ENCODE peak calls at places on chromosomes 7 and 10, in eight cellular contexts. One of them, this sample, is unnamed.

GRCh38 chr10:27713906-27714305 is 31.7 kb downstream of the MKX start:
- DNase-seq in Karpas-422: no peak
- DNase-seq in stimulated activated naive CD8-positive, alpha-beta T cell treated with anti-CD3 and anti-CD28 coated beads, Interleukin-15, Interleukin-2, amounts not matched to agents 100 U/mL and 50 U/mL, for 24 hours: no peak
- DNase-seq in germinal center: no peak
- DNase-seq in GOT3: no peak
- DNase-seq in AG09319: peak; percentile 51
- DNase-seq in smooth muscle cell of the brain vasculature: no peak
- DNase-seq in endothelial cell: no peak
- DNase-seq in this sample: no peak

GRCh38 chr7:77569514-77570232 is 32.6 kb downstream of the PTPN12 start:
- DNase-seq in germinal center: no peak
- DNase-seq in stimulated activated naive CD8-positive, alpha-beta T cell treated with anti-CD3 and anti-CD28 coated beads, Interleukin-15, Interleukin-2, amounts not matched to agents 100 U/mL and 50 U/mL, for 24 hours: no peak
- DNase-seq in AG09319: no peak
- DNase-seq in GOT3: no peak
- DNase-seq in endothelial cell: no peak
- DNase-seq in Karpas-422: no peak
- DNase-seq in smooth muscle cell of the brain vasculature: no peak
- DNase-seq in this sample: no peak

GRCh38 chr7:137953692-137954470 is 48.0 kb downstream of the CREB3L2 start:
- DNase-seq in Karpas-422: no peak
- DNase-seq in GOT3: no peak
- DNase-seq in germinal center: no peak
- DNase-seq in stimulated activated naive CD8-positive, alpha-beta T cell treated with anti-CD3 and anti-CD28 coated beads, Interleukin-15, Interleukin-2, amounts not matched to agents 100 U/mL and 50 U/mL, for 24 hours: no peak
- DNase-seq in AG09319: no peak
- DNase-seq in smooth muscle cell of the brain vasculature: peak; percentile 89
- DNase-seq in endothelial cell: no peak
- DNase-seq in this sample: peak; percentile 99

GRCh38 chr10:58473966-58474365 is 38.7 kb upstream of the BICC1 start:
- DNase-seq in stimulated activated naive CD8-positive, alpha-beta T cell treated with anti-CD3 and anti-CD28 coated beads, Interleukin-15, Interleukin-2, amounts not matched to agents 100 U/mL and 50 U/mL, for 24 hours: no peak
- DNase-seq in AG09319: no peak
- DNase-seq in germinal center: no peak
- DNase-seq in endothelial cell: no peak
- DNase-seq in smooth muscle cell of the brain vasculature: no peak
- DNase-seq in Karpas-422: no peak
- DNase-seq in GOT3: no peak
- DNase-seq in this sample: no peak

GRCh38 chr7:1461640-1462375 is 2.5 kb upstream of the MICALL2 start:
- DNase-seq in stimulated activated naive CD8-positive, alpha-beta T cell treated with anti-CD3 and anti-CD28 coated beads, Interleukin-15, Interleukin-2, amounts not matched to agents 100 U/mL and 50 U/mL, for 24 hours: no peak
- DNase-seq in endothelial cell: no peak
- DNase-seq in Karpas-422: no peak
- DNase-seq in AG09319: no peak
- DNase-seq in germinal center: no peak
- DNase-seq in GOT3: no peak
- DNase-seq in smooth muscle cell of the brain vasculature: no peak
- DNase-seq in this sample: no peak

GRCh38 chr7:111920329-111920728 is 285.9 kb downstream of the DOCK4 start:
- DNase-seq in smooth muscle cell of the brain vasculature: no peak
- DNase-seq in germinal center: no peak
- DNase-seq in AG09319: no peak
- DNase-seq in stimulated activated naive CD8-positive, alpha-beta T cell treated with anti-CD3 and anti-CD28 coated beads, Interleukin-15, Interleukin-2, amounts not matched to agents 100 U/mL and 50 U/mL, for 24 hours: no peak
- DNase-seq in Karpas-422: no peak
- DNase-seq in endothelial cell: no peak
- DNase-seq in GOT3: no peak
- DNase-seq in this sample: no peak

GRCh38 chr10:93390691-93391090 is 91.4 kb downstream of the MYOF start:
- DNase-seq in endothelial cell: no peak
- DNase-seq in AG09319: no peak
- DNase-seq in smooth muscle cell of the brain vasculature: no peak
- DNase-seq in Karpas-422: peak; percentile 67
- DNase-seq in GOT3: no peak
- DNase-seq in stimulated activated naive CD8-positive, alpha-beta T cell treated with anti-CD3 and anti-CD28 coated beads, Interleukin-15, Interleukin-2, amounts not matched to agents 100 U/mL and 50 U/mL, for 24 hours: no peak
- DNase-seq in germinal center: no peak
- DNase-seq in this sample: peak; percentile 15

GRCh38 chr10:48364659-48365405 is 58.4 kb downstream of the MAPK8 start:
- DNase-seq in germinal center: no peak
- DNase-seq in GOT3: no peak
- DNase-seq in smooth muscle cell of the brain vasculature: peak; percentile 43
- DNase-seq in AG09319: peak; percentile 14
- DNase-seq in stimulated activated naive CD8-positive, alpha-beta T cell treated with anti-CD3 and anti-CD28 coated beads, Interleukin-15, Interleukin-2, amounts not matched to agents 100 U/mL and 50 U/mL, for 24 hours: no peak
- DNase-seq in Karpas-422: no peak
- DNase-seq in endothelial cell: no peak
- DNase-seq in this sample: no peak

GRCh38 chr10:103635580-103635979 is 142.1 kb downstream of the NEURL1 start:
- DNase-seq in endothelial cell: no peak
- DNase-seq in Karpas-422: no peak
- DNase-seq in AG09319: no peak
- DNase-seq in smooth muscle cell of the brain vasculature: no peak
- DNase-seq in germinal center: no peak
- DNase-seq in stimulated activated naive CD8-positive, alpha-beta T cell treated with anti-CD3 and anti-CD28 coated beads, Interleukin-15, Interleukin-2, amounts not matched to agents 100 U/mL and 50 U/mL, for 24 hours: no peak
- DNase-seq in GOT3: no peak
- DNase-seq in this sample: no peak

GRCh38 chr7:4776160-4776623 is 769 bp downstream of the AP5Z1 start:
- DNase-seq in endothelial cell: no peak
- DNase-seq in germinal center: no peak
- DNase-seq in AG09319: no peak
- DNase-seq in smooth muscle cell of the brain vasculature: no peak
- DNase-seq in GOT3: no peak
- DNase-seq in Karpas-422: no peak
- DNase-seq in stimulated activated naive CD8-positive, alpha-beta T cell treated with anti-CD3 and anti-CD28 coated beads, Interleukin-15, Interleukin-2, amounts not matched to agents 100 U/mL and 50 U/mL, for 24 hours: no peak
- DNase-seq in this sample: no peak

GRCh38 chr7:2754086-2754485 is 66.1 kb downstream of the AMZ1 start:
- DNase-seq in AG09319: no peak
- DNase-seq in GOT3: no peak
- DNase-seq in endothelial cell: no peak
- DNase-seq in stimulated activated naive CD8-positive, alpha-beta T cell treated with anti-CD3 and anti-CD28 coated beads, Interleukin-15, Interleukin-2, amounts not matched to agents 100 U/mL and 50 U/mL, for 24 hours: no peak
- DNase-seq in germinal center: no peak
- DNase-seq in smooth muscle cell of the brain vasculature: no peak
- DNase-seq in Karpas-422: peak; percentile 34
- DNase-seq in this sample: no peak

GRCh38 chr10:28878236-28878970 is 201.1 kb downstream of the BAMBI start:
- DNase-seq in GOT3: no peak
- DNase-seq in AG09319: no peak
- DNase-seq in Karpas-422: no peak
- DNase-seq in smooth muscle cell of the brain vasculature: no peak
- DNase-seq in stimulated activated naive CD8-positive, alpha-beta T cell treated with anti-CD3 and anti-CD28 coated beads, Interleukin-15, Interleukin-2, amounts not matched to agents 100 U/mL and 50 U/mL, for 24 hours: no peak
- DNase-seq in germinal center: no peak
- DNase-seq in endothelial cell: no peak
- DNase-seq in this sample: no peak

GRCh38 chr7:135480966-135481599 is 28.8 kb downstream of the CNOT4 start:
- DNase-seq in stimulated activated naive CD8-positive, alpha-beta T cell treated with anti-CD3 and anti-CD28 coated beads, Interleukin-15, Interleukin-2, amounts not matched to agents 100 U/mL and 50 U/mL, for 24 hours: no peak
- DNase-seq in germinal center: no peak
- DNase-seq in smooth muscle cell of the brain vasculature: no peak
- DNase-seq in GOT3: no peak
- DNase-seq in AG09319: no peak
- DNase-seq in Karpas-422: no peak
- DNase-seq in endothelial cell: no peak
- DNase-seq in this sample: no peak

GRCh38 chr10:24674892-24675632 is 48.6 kb downstream of the ARHGAP21 start:
- DNase-seq in germinal center: no peak
- DNase-seq in stimulated activated naive CD8-positive, alpha-beta T cell treated with anti-CD3 and anti-CD28 coated beads, Interleukin-15, Interleukin-2, amounts not matched to agents 100 U/mL and 50 U/mL, for 24 hours: no peak
- DNase-seq in AG09319: no peak
- DNase-seq in smooth muscle cell of the brain vasculature: no peak
- DNase-seq in Karpas-422: no peak
- DNase-seq in GOT3: no peak
- DNase-seq in endothelial cell: no peak
- DNase-seq in this sample: no peak

GRCh38 chr10:89404082-89404481 is 10.3 kb upstream of the IFIT5 start:
- DNase-seq in stimulated activated naive CD8-positive, alpha-beta T cell treated with anti-CD3 and anti-CD28 coated beads, Interleukin-15, Interleukin-2, amounts not matched to agents 100 U/mL and 50 U/mL, for 24 hours: no peak
- DNase-seq in AG09319: no peak
- DNase-seq in endothelial cell: no peak
- DNase-seq in GOT3: no peak
- DNase-seq in Karpas-422: no peak
- DNase-seq in smooth muscle cell of the brain vasculature: no peak
- DNase-seq in germinal center: no peak
- DNase-seq in this sample: no peak

GRCh38 chr10:387949-388660 is 252.8 kb downstream of the ZMYND11 start:
- DNase-seq in GOT3: no peak
- DNase-seq in AG09319: no peak
- DNase-seq in stimulated activated naive CD8-positive, alpha-beta T cell treated with anti-CD3 and anti-CD28 coated beads, Interleukin-15, Interleukin-2, amounts not matched to agents 100 U/mL and 50 U/mL, for 24 hours: no peak
- DNase-seq in Karpas-422: no peak
- DNase-seq in germinal center: no peak
- DNase-seq in endothelial cell: no peak
- DNase-seq in smooth muscle cell of the brain vasculature: no peak
- DNase-seq in this sample: no peak

GRCh38 chr10:63675171-63675570 is 154.0 kb downstream of the REEP3 start:
- DNase-seq in stimulated activated naive CD8-positive, alpha-beta T cell treated with anti-CD3 and anti-CD28 coated beads, Interleukin-15, Interleukin-2, amounts not matched to agents 100 U/mL and 50 U/mL, for 24 hours: no peak
- DNase-seq in Karpas-422: no peak
- DNase-seq in AG09319: no peak
- DNase-seq in germinal center: no peak
- DNase-seq in endothelial cell: no peak
- DNase-seq in GOT3: no peak
- DNase-seq in smooth muscle cell of the brain vasculature: no peak
- DNase-seq in this sample: peak; percentile 70

GRCh38 chr7:38507379-38507778 is 123.8 kb downstream of the AMPH start:
- DNase-seq in stimulated activated naive CD8-positive, alpha-beta T cell treated with anti-CD3 and anti-CD28 coated beads, Interleukin-15, Interleukin-2, amounts not matched to agents 100 U/mL and 50 U/mL, for 24 hours: no peak
- DNase-seq in AG09319: peak; percentile 10
- DNase-seq in endothelial cell: no peak
- DNase-seq in GOT3: no peak
- DNase-seq in Karpas-422: no peak
- DNase-seq in smooth muscle cell of the brain vasculature: no peak
- DNase-seq in germinal center: no peak
- DNase-seq in this sample: no peak

GRCh38 chr10:33186150-33186549 is 148.3 kb downstream of the NRP1 start:
- DNase-seq in AG09319: no peak
- DNase-seq in germinal center: no peak
- DNase-seq in Karpas-422: no peak
- DNase-seq in smooth muscle cell of the brain vasculature: no peak
- DNase-seq in GOT3: no peak
- DNase-seq in endothelial cell: no peak
- DNase-seq in stimulated activated naive CD8-positive, alpha-beta T cell treated with anti-CD3 and anti-CD28 coated beads, Interleukin-15, Interleukin-2, amounts not matched to agents 100 U/mL and 50 U/mL, for 24 hours: no peak
- DNase-seq in this sample: no peak

GRCh38 chr7:156751319-156751718 is 110.7 kb downstream of the RNF32 start:
- DNase-seq in endothelial cell: no peak
- DNase-seq in GOT3: no peak
- DNase-seq in smooth muscle cell of the brain vasculature: peak; percentile 37
- DNase-seq in AG09319: peak; percentile 30
- DNase-seq in germinal center: no peak
- DNase-seq in stimulated activated naive CD8-positive, alpha-beta T cell treated with anti-CD3 and anti-CD28 coated beads, Interleukin-15, Interleukin-2, amounts not matched to agents 100 U/mL and 50 U/mL, for 24 hours: peak; percentile 56
- DNase-seq in Karpas-422: no peak
- DNase-seq in this sample: peak; percentile 13

GRCh38 chr10:72340510-72340895 is 14.2 kb downstream of the DNAJB12 start:
- DNase-seq in endothelial cell: peak; percentile 79
- DNase-seq in smooth muscle cell of the brain vasculature: no peak
- DNase-seq in germinal center: peak; percentile 76
- DNase-seq in AG09319: no peak
- DNase-seq in Karpas-422: peak; percentile 91
- DNase-seq in stimulated activated naive CD8-positive, alpha-beta T cell treated with anti-CD3 and anti-CD28 coated beads, Interleukin-15, Interleukin-2, amounts not matched to agents 100 U/mL and 50 U/mL, for 24 hours: peak; percentile 88
- DNase-seq in GOT3: no peak
- DNase-seq in this sample: peak; percentile 83

GRCh38 chr10:31765546-31765945 is 163.1 kb downstream of the ARHGAP12 start:
- DNase-seq in smooth muscle cell of the brain vasculature: no peak
- DNase-seq in endothelial cell: no peak
- DNase-seq in Karpas-422: no peak
- DNase-seq in AG09319: peak; percentile 72
- DNase-seq in germinal center: no peak
- DNase-seq in GOT3: no peak
- DNase-seq in stimulated activated naive CD8-positive, alpha-beta T cell treated with anti-CD3 and anti-CD28 coated beads, Interleukin-15, Interleukin-2, amounts not matched to agents 100 U/mL and 50 U/mL, for 24 hours: no peak
- DNase-seq in this sample: no peak

GRCh38 chr7:55593515-55594318 is 21.4 kb upstream of the VOPP1 start:
- DNase-seq in stimulated activated naive CD8-positive, alpha-beta T cell treated with anti-CD3 and anti-CD28 coated beads, Interleukin-15, Interleukin-2, amounts not matched to agents 100 U/mL and 50 U/mL, for 24 hours: peak; percentile 84
- DNase-seq in Karpas-422: peak; percentile 87
- DNase-seq in AG09319: no peak
- DNase-seq in smooth muscle cell of the brain vasculature: no peak
- DNase-seq in GOT3: peak; percentile 46
- DNase-seq in endothelial cell: peak; percentile 80
- DNase-seq in germinal center: peak; percentile 56
- DNase-seq in this sample: peak; percentile 93

GRCh38 chr7:149685455-149685854 is 87.9 kb downstream of the ZNF467 start:
- DNase-seq in Karpas-422: no peak
- DNase-seq in endothelial cell: no peak
- DNase-seq in AG09319: no peak
- DNase-seq in GOT3: no peak
- DNase-seq in smooth muscle cell of the brain vasculature: no peak
- DNase-seq in stimulated activated naive CD8-positive, alpha-beta T cell treated with anti-CD3 and anti-CD28 coated beads, Interleukin-15, Interleukin-2, amounts not matched to agents 100 U/mL and 50 U/mL, for 24 hours: no peak
- DNase-seq in germinal center: no peak
- DNase-seq in this sample: no peak

GRCh38 chr7:140127360-140128127 is 49.2 kb downstream of the KDM7A start:
- DNase-seq in GOT3: no peak
- DNase-seq in endothelial cell: no peak
- DNase-seq in Karpas-422: no peak
- DNase-seq in germinal center: no peak
- DNase-seq in AG09319: no peak
- DNase-seq in smooth muscle cell of the brain vasculature: no peak
- DNase-seq in stimulated activated naive CD8-positive, alpha-beta T cell treated with anti-CD3 and anti-CD28 coated beads, Interleukin-15, Interleukin-2, amounts not matched to agents 100 U/mL and 50 U/mL, for 24 hours: no peak
- DNase-seq in this sample: no peak

GRCh38 chr10:60175418-60175817 is 214.3 kb downstream of the ANK3 start:
- DNase-seq in endothelial cell: peak; percentile 22
- DNase-seq in stimulated activated naive CD8-positive, alpha-beta T cell treated with anti-CD3 and anti-CD28 coated beads, Interleukin-15, Interleukin-2, amounts not matched to agents 100 U/mL and 50 U/mL, for 24 hours: no peak
- DNase-seq in Karpas-422: no peak
- DNase-seq in GOT3: no peak
- DNase-seq in AG09319: no peak
- DNase-seq in smooth muscle cell of the brain vasculature: no peak
- DNase-seq in germinal center: no peak
- DNase-seq in this sample: no peak

GRCh38 chr7:16646427-16647081 is 573 bp downstream of the BZW2 start:
- DNase-seq in AG09319: no peak
- DNase-seq in endothelial cell: no peak
- DNase-seq in Karpas-422: peak; percentile 80
- DNase-seq in stimulated activated naive CD8-positive, alpha-beta T cell treated with anti-CD3 and anti-CD28 coated beads, Interleukin-15, Interleukin-2, amounts not matched to agents 100 U/mL and 50 U/mL, for 24 hours: peak; percentile 9
- DNase-seq in germinal center: peak; percentile 8
- DNase-seq in GOT3: no peak
- DNase-seq in smooth muscle cell of the brain vasculature: no peak
- DNase-seq in this sample: no peak

GRCh38 chr7:78607099-78607498 is 808.5 kb downstream of the PHTF2 start:
- DNase-seq in smooth muscle cell of the brain vasculature: no peak
- DNase-seq in germinal center: no peak
- DNase-seq in stimulated activated naive CD8-positive, alpha-beta T cell treated with anti-CD3 and anti-CD28 coated beads, Interleukin-15, Interleukin-2, amounts not matched to agents 100 U/mL and 50 U/mL, for 24 hours: no peak
- DNase-seq in GOT3: no peak
- DNase-seq in AG09319: no peak
- DNase-seq in Karpas-422: peak; percentile 49
- DNase-seq in endothelial cell: peak; percentile 11
- DNase-seq in this sample: no peak

GRCh38 chr7:121931149-121931922 is 58.4 kb downstream of the PTPRZ1 start:
- DNase-seq in GOT3: no peak
- DNase-seq in endothelial cell: no peak
- DNase-seq in smooth muscle cell of the brain vasculature: no peak
- DNase-seq in Karpas-422: no peak
- DNase-seq in germinal center: no peak
- DNase-seq in stimulated activated naive CD8-positive, alpha-beta T cell treated with anti-CD3 and anti-CD28 coated beads, Interleukin-15, Interleukin-2, amounts not matched to agents 100 U/mL and 50 U/mL, for 24 hours: no peak
- DNase-seq in AG09319: no peak
- DNase-seq in this sample: no peak

GRCh38 chr10:58970160-58970915 is 206.1 kb upstream of the PHYHIPL start:
- DNase-seq in AG09319: no peak
- DNase-seq in endothelial cell: no peak
- DNase-seq in stimulated activated naive CD8-positive, alpha-beta T cell treated with anti-CD3 and anti-CD28 coated beads, Interleukin-15, Interleukin-2, amounts not matched to agents 100 U/mL and 50 U/mL, for 24 hours: no peak
- DNase-seq in Karpas-422: peak; percentile 48
- DNase-seq in GOT3: no peak
- DNase-seq in smooth muscle cell of the brain vasculature: no peak
- DNase-seq in germinal center: no peak
- DNase-seq in this sample: no peak

GRCh38 chr7:75042299-75042698 is 31.3 kb downstream of the RCC1L start:
- DNase-seq in GOT3: no peak
- DNase-seq in smooth muscle cell of the brain vasculature: no peak
- DNase-seq in germinal center: no peak
- DNase-seq in AG09319: no peak
- DNase-seq in stimulated activated naive CD8-positive, alpha-beta T cell treated with anti-CD3 and anti-CD28 coated beads, Interleukin-15, Interleukin-2, amounts not matched to agents 100 U/mL and 50 U/mL, for 24 hours: no peak
- DNase-seq in Karpas-422: no peak
- DNase-seq in endothelial cell: no peak
- DNase-seq in this sample: no peak

This sample was measured in trophoblast cell.